ENCODE peak calls at places on chromosomes 2 and 18, in four cellular contexts. H is adrenal gland, F is body of pancreas, X is HepG2. P is an unnamed sample.
A peak's percentile ranks its signal among the peaks of the same experiment; 100 is the strongest.

GRCh38 chr18:5588529-5588928 is 44.7 kb upstream of the EPB41L3 start:
- DNase-seq in H (no peak), F (no peak), X (no peak), P (no peak)

GRCh38 chr2:137115081-137115713 is 349.9 kb downstream of the THSD7B start:
- DNase-seq in X (no peak), F (no peak), H (no peak), P (no peak)

GRCh38 chr18:407825-408224 is 92.7 kb downstream of the COLEC12 start:
- DNase-seq in X (no peak), H (no peak), F (no peak), P (no peak)

GRCh38 chr2:222000326-222000725 is 298.5 kb downstream of the PAX3 start:
- DNase-seq in F (no peak), X (no peak), H (no peak), P (no peak)

GRCh38 chr2:9197916-9198315 is 8.7 kb upstream of the ASAP2 start:
- DNase-seq in F (no peak), X (no peak), H (no peak), P (no peak)

GRCh38 chr2:178767099-178768060 is 39.8 kb downstream of the TTN start:
- DNase-seq in X (no peak), H (no peak), F (peak; percentile 31), P (no peak)

GRCh38 chr2:196459539-196459938 is 180.0 kb upstream of the CCDC150 start:
- DNase-seq in X (no peak), H (no peak), F (no peak), P (no peak)

GRCh38 chr18:39685303-39685902 is 2119.8 kb upstream of the CELF4 start:
- DNase-seq in F (no peak), H (no peak), X (peak; percentile 13), P (no peak)

GRCh38 chr2:108604196-108604595 is 69.9 kb downstream of the LIMS1 start:
- DNase-seq in X (no peak), F (no peak), H (no peak), P (no peak)

GRCh38 chr2:88540346-88540745 is 86.9 kb downstream of the EIF2AK3 start:
- DNase-seq in F (no peak), X (no peak), H (no peak), P (no peak)

GRCh38 chr2:96952016-96952750 is 34.2 kb downstream of the FAM178B start:
- DNase-seq in F (no peak), X (no peak), H (no peak), P (no peak)

GRCh38 chr2:140502951-140503630 is 1627.7 kb downstream of the LRP1B start:
- DNase-seq in X (no peak), H (no peak), F (no peak), P (no peak)

GRCh38 chr2:239636808-239637207 is 236.0 kb upstream of the HDAC4 start:
- DNase-seq in F (no peak), H (no peak), X (no peak), P (no peak)

GRCh38 chr2:64115808-64116598 is 28.2 kb downstream of the PELI1 start:
- DNase-seq in F (no peak), X (peak; percentile 48), H (no peak), P (no peak)

GRCh38 chr18:63063171-63063570 is 256.4 kb downstream of the BCL2 start:
- DNase-seq in X (no peak), F (no peak), H (no peak), P (no peak)

GRCh38 chr2:236577481-236578410 is 8.1 kb downstream of the ACKR3 start:
- DNase-seq in F (peak; percentile 65), H (no peak), X (no peak), P (no peak)
- H3K27ac ChIP-seq in F (peak overlapping the region; percentile 84), H (no peak overlapping the region), X (no peak overlapping the region), P (no peak overlapping the region)

GRCh38 chr18:57630002-57630758 is 8.5 kb upstream of the NARS1 start:
- DNase-seq in X (peak; percentile 85), F (peak; percentile 97), H (peak; percentile 98), P (peak; percentile 98)
- TF ChIP-seq POLR2A in X (no peak), F (peak; percentile 45), H (no peak), P (no peak)

DNA sequence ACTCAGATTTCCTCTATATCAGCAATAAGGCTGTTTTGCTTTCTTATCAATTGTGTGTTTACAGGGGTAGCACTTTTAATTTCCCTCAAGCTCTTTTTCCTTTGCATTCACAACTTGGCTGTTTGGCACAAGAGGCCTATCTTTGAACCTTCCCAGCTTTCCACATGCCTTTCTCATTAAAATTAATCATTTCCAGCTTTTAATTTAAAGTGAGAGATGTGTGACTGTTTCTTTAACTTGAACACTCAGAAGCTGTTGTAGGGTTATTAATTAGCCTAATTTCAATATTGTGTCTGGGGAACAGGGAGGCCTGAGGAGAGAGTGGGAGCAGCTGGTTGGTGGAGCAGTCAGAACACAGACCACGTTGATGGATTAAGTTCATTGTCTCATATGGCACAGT is 4.7 kb downstream of the ASB1 start:
- DNase-seq in X (no peak), H (no peak), F (no peak), P (no peak)
- H3K36me3 ChIP-seq in X (peaks cover 44% of the 10 kb centered on the region), H (peaks cover 27% of the 10 kb centered on the region), F (peaks cover 4% of the 10 kb centered on the region), P (no peaks in the 10 kb centered on the region)

DNA sequence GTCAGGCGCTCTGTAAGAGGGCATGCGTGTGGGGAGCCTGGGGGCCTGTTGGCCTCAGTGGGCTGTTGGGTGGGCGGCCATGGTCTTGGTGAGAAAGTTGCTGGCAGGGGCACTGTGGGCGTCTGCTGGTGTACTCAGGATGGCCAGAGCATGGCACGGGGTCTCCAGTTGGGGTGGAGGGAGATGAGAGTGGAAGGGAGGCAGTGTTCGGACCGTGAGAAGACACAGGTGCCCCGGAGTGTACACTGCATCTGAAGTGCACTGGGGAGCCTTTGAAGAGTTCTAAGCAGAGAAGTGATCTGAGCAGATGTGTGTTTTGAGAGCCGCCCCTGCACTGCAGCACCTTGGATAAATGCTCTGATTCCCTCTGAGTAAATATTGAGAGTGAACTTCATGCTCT is 150.8 kb downstream of the LDLRAD4 start:
- DNase-seq in H (no peak), X (no peak), F (no peak), P (no peak)
- H3K27ac ChIP-seq in H (no peak overlapping the region), X (no peak overlapping the region), F (peak overlapping the region; percentile 33), P (peak overlapping the region; percentile 33)

DNA sequence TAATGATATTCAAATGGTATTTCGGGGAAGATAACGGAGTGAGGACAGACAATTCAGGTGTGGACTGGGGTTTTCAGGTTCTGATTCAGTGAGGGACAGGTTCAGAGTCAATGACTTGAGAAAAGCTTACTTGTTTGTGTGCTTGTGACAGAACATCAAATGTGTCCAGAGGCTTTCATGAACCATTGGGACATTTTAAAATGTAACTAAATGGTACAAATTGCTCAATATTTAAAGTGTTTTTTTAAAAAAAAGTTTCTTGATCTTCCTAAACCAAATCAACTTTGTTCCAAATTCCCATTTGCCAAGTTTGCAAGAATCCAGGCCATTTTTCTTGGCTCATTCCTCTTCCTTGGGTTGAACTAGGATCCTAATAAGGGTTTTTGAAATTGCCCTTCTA is 59.4 kb upstream of the BZW1 start:
- DNase-seq in H (no peak), X (no peak), F (no peak), P (no peak)
- TF ChIP-seq POLR2A in H (no peak), X (no peak), F (no peak), P (no peak)

GRCh38 chr18:22971038-22971437 is 37.9 kb downstream of the RBBP8 start:
- DNase-seq in X (no peak), F (no peak), H (no peak), P (no peak)

GRCh38 chr18:22980394-22980793 is 47.3 kb downstream of the RBBP8 start:
- DNase-seq in F (no peak), X (no peak), H (no peak), P (no peak)

GRCh38 chr18:22975508-22975907 is 42.4 kb downstream of the RBBP8 start:
- DNase-seq in F (no peak), X (no peak), H (no peak), P (no peak)

GRCh38 chr18:22977847-22978701 is 44.9 kb downstream of the RBBP8 start:
- DNase-seq in F (no peak), H (no peak), X (no peak), P (peak; percentile 13)

GRCh38 chr18:22974707-22975106 is 41.6 kb downstream of the RBBP8 start:
- DNase-seq in H (no peak), F (no peak), X (no peak), P (no peak)
- H3K36me3 ChIP-seq in H (no peaks in the 10 kb centered on the region), F (peaks cover 2% of the 10 kb centered on the region), X (peaks cover 27% of the 10 kb centered on the region), P (no peaks in the 10 kb centered on the region)

DNA sequence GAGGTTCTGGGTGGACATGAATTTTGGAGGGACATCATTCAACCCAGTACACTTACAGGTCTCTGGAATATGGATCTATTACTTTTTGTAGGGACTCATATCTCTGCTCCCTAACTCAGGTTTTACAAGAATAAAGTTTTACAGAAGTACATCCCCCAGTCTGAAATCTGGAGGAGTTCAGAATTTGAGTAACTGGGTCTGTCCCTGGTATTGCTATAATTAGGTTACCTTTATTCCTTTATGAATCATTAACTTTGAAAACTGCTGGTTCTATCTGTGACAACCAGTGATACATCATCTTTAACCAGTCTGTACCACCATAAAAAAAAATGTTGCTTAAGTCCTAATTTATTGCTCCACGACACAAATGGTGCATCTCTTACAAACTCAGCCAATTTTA is 59.9 kb downstream of the INSIG2 start:
- DNase-seq in X (no peak), H (no peak), F (no peak), P (no peak)
- H3K27ac ChIP-seq in X (no peak overlapping the region), H (no peak overlapping the region), F (no peak overlapping the region), P (no peak overlapping the region)

DNA sequence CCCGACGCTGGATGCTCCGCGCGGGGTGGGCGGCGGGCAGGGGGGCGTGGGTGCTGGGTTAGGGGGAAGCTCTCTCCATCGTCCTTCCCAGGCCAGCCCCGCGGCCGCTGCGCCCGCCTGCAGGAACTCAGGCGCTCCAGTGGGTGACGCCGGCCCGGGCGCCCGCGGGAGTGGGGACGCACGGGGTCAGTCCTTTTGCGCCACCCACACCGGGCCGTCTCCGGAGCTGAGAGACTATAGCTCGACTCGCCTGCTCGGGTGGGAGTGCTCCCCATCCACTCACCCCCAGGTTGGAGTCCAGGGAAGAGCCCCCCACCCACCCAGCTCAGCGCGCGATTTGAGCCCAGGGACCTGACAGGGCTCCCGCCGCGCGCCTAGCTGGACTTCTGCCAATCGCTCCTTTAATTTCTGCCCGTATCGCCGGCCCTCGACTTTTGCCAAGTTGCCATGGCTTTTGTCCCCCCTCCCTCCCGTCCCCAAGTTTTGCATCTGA is 205.6 kb upstream of the SMAD2 start:
- DNase-seq in X (no peak), H (peak; percentile 50), F (peak; percentile 63), P (no peak)
- TF ChIP-seq POLR2A in X (no peak), H (no peak), F (no peak), P (no peak)

GRCh38 chr18:36175481-36175880 is 11.8 kb upstream of the MOCOS start:
- DNase-seq in X (no peak), H (no peak), F (no peak), P (no peak)
- H3K36me3 ChIP-seq in X (peaks cover 34% of the 10 kb centered on the region), H (peaks cover 49% of the 10 kb centered on the region), F (peaks cover 16% of the 10 kb centered on the region), P (no peaks in the 10 kb centered on the region)

DNA sequence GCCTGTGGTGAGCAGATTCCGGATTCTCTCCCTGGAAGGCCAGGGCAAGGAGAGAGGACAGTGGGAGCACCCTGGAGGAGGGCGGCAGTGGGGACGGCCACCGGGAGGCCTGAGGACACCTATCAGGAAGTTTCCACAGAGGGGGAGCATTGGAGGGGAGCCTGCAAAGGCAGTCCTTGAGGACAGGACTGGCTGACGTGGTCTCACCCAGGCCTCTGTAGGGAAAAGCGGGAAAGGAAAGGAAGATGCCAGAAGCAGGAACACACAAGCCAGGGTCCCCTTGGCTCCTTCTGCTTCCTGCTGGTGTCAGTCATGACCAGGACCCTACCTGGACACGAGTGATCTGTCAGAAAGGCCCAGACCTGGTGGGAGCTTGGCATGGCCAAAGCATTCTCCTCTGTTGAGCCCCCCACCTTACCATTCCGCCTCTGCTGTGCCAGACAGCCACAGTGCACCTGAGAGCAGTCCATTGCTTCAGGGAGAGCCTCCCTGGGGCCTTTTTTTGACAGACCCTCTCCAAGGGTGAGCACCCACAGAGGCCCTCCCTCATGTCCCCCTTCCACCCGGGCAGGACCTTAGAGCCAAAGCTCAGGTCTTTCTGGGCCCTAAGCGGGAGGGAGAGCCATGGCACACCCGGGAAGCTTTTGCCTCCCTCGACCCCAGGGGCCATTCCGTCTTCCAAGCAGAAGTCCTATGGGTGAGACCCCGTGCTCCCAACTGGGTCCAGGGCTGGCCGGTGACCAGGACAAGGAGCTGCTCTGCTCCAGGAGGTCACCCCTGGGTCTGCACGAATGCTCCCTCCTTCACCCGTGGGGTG is 333.1 kb downstream of the DYSF start:
- DNase-seq in X (no peak), F (no peak), H (no peak), P (no peak)
- H3K27ac ChIP-seq in X (no peak overlapping the region), F (no peak overlapping the region), H (no peak overlapping the region), P (no peak overlapping the region)

P was measured in prostate gland.